ENCODE peak calls at places on chromosome 13, in four cellular contexts. T is Karpas-422; D is RCC 7860; Y is stimulated activated CD4-positive, alpha-beta T cell treated with anti-CD3 and anti-CD28 coated beads, Interleukin-4, amount 100 ng/mL, for 24 hours. S is an unnamed sample.

GRCh38 chr13:33859691-33860303 is 41.8 kb downstream of the RFC3 start:
- DNase-seq in T (peak; percentile 74), D (no peak), Y (no peak), S (no peak)

GRCh38 chr13:110471833-110472162 is 89.7 kb downstream of the RAB20 start:
- DNase-seq in T (peak; percentile 94), D (peak; percentile 89), Y (no peak), S (no peak)

GRCh38 chr13:45882626-45883025 is 31.1 kb upstream of the SIAH3 start:
- DNase-seq in T (no peak), D (no peak), Y (no peak), S (no peak)

GRCh38 chr13:40993119-40993518 is 26.0 kb downstream of the ELF1 start:
- DNase-seq in T (no peak), D (no peak), Y (no peak), S (no peak)

GRCh38 chr13:89457977-89458376 is 1786.8 kb downstream of the SLITRK5 start:
- DNase-seq in T (no peak), D (peak; percentile 89), Y (no peak), S (no peak)

GRCh38 chr13:74132152-74132767 is 1.9 kb downstream of the KLF12 start:
- DNase-seq in T (peak; percentile 89), D (no peak), Y (peak; percentile 52), S (no peak)

GRCh38 chr13:109677206-109677605 is 109.2 kb downstream of the IRS2 start:
- DNase-seq in T (no peak), D (no peak), Y (no peak), S (no peak)

GRCh38 chr13:66328486-66328885 is 901.6 kb downstream of the PCDH9 start:
- DNase-seq in T (no peak), D (no peak), Y (no peak), S (no peak)

GRCh38 chr13:92573467-92574057 is 653.0 kb upstream of the GPC6 start:
- DNase-seq in T (peak; percentile 41), D (peak; percentile 61), Y (no peak), S (no peak)

GRCh38 chr13:110407021-110407420 is 99.9 kb downstream of the COL4A2 start:
- DNase-seq in T (no peak), D (no peak), Y (no peak), S (peak; percentile 65)

GRCh38 chr13:21076265-21076653 is 14.9 kb upstream of the LATS2 start:
- DNase-seq in T (no peak), D (no peak), Y (no peak), S (no peak)

GRCh38 chr13:52994865-52995264 is 33.7 kb upstream of the OLFM4 start:
- DNase-seq in T (no peak), D (no peak), Y (no peak), S (no peak)

GRCh38 chr13:108176685-108177274 is 38.6 kb downstream of the LIG4 start:
- DNase-seq in T (peak; percentile 85), D (no peak), Y (peak; percentile 54), S (no peak)

GRCh38 chr13:76879876-76880270 is 6.3 kb downstream of the KCTD12 start:
- DNase-seq in T (no peak), D (no peak), Y (no peak), S (no peak)

GRCh38 chr13:24458736-24459135 is 53.8 kb downstream of the PARP4 start:
- DNase-seq in T (no peak), D (no peak), Y (no peak), S (no peak)